ENCODE peak calls at places on chromosomes 12 and 14, in four cellular contexts. N is heart left ventricle, K is lung, D is A673. L is an unnamed sample.
A peak's percentile ranks its signal among the peaks of the same experiment; 100 is the strongest.

GRCh38 chr12:54018608-54018984 is 9.6 kb upstream of the HOXC6 start:
- DNase-seq in N (no peak), K (no peak), D (peak; percentile 80), L (peak; percentile 79)

GRCh38 chr12:110846615-110847566 is at the start of gene CCDC63:
- DNase-seq in N (peak; percentile 75), K (peak; percentile 39), D (peak; percentile 54), L (peak; percentile 14)

GRCh38 chr14:96479435-96480146 is 22.6 kb upstream of the PAPOLA start:
- DNase-seq in N (no peak), K (no peak), D (peak; percentile 50), L (no peak)

GRCh38 chr12:27922591-27923139 is 49.9 kb downstream of the PTHLH start:
- DNase-seq in N (peak; percentile 37), K (no peak), D (no peak), L (no peak)

GRCh38 chr14:97603201-97603600 is 806.0 kb downstream of the VRK1 start:
- DNase-seq in N (no peak), K (no peak), D (no peak), L (no peak)

GRCh38 chr14:90521121-90521929 is 124.5 kb downstream of the CALM1 start:
- DNase-seq in N (peak; percentile 42), K (no peak), D (peak; percentile 75), L (no peak)

GRCh38 chr14:52730708-52731111 is 744 bp downstream of the STYX start:
- DNase-seq in N (no peak), K (no peak), D (peak; percentile 43), L (no peak)

GRCh38 chr12:102690267-102690666 is 209.9 kb upstream of the IGF1 start:
- DNase-seq in N (no peak), K (no peak), D (no peak), L (no peak)

GRCh38 chr12:107523760-107524558 is 161.6 kb upstream of the PWP1 start:
- DNase-seq in N (no peak), K (no peak), D (no peak), L (no peak)

GRCh38 chr12:128810182-128811127 is 13.3 kb downstream of the SLC15A4 start:
- DNase-seq in N (peak; percentile 84), K (no peak), D (peak; percentile 38), L (no peak)

GRCh38 chr14:92489394-92490238 is 24.0 kb upstream of the RIN3 start:
- DNase-seq in N (no peak), K (peak; percentile 18), D (no peak), L (no peak)

GRCh38 chr12:6958609-6959375 is 7.6 kb downstream of the PTPN6 start:
- DNase-seq in N (peak; percentile 54), K (no peak), D (no peak), L (no peak)

GRCh38 chr12:56317675-56318074 is 1.9 kb upstream of the CNPY2 start:
- DNase-seq in N (no peak), K (no peak), D (no peak), L (no peak)

GRCh38 chr12:109295764-109296425 is 13.2 kb downstream of the FOXN4 start:
- DNase-seq in N (no peak), K (no peak), D (no peak), L (no peak)

GRCh38 chr14:55180434-55180833 is 11.0 kb downstream of the DLGAP5 start:
- DNase-seq in N (no peak), K (no peak), D (no peak), L (no peak)

GRCh38 chr12:17064834-17065233 is 458.9 kb upstream of the LMO3 start:
- DNase-seq in N (no peak), K (no peak), D (no peak), L (no peak)

GRCh38 chr14:64422006-64422405 is 33.9 kb downstream of the MTHFD1 start:
- DNase-seq in N (no peak), K (no peak), D (no peak), L (no peak)

GRCh38 chr14:24059841-24060388 is 8.1 kb downstream of the CARMIL3 start:
- DNase-seq in N (peak; percentile 7), K (no peak), D (no peak), L (no peak)

GRCh38 chr12:127944211-127944899 is 322.6 kb upstream of the TMEM132C start:
- DNase-seq in N (no peak), K (no peak), D (no peak), L (no peak)

GRCh38 chr12:48092606-48093005 is 13.3 kb downstream of the SENP1 start:
- DNase-seq in N (no peak), K (no peak), D (no peak), L (no peak)

GRCh38 chr14:103879570-103880333 is 32.4 kb upstream of the PPP1R13B start:
- DNase-seq in N (peak; percentile 65), K (peak; percentile 84), D (no peak), L (no peak)

GRCh38 chr12:132839558-132840235 is 11.0 kb upstream of the GOLGA3 start:
- DNase-seq in N (no peak), K (no peak), D (no peak), L (no peak)

GRCh38 chr14:68892961-68893360 is 86.1 kb downstream of the ACTN1 start:
- DNase-seq in N (no peak), K (no peak), D (no peak), L (no peak)
- H3K4me1 ChIP-seq in N (no peaks in the 10 kb centered on the region), K (no peaks in the 10 kb centered on the region), D (no peaks in the 10 kb centered on the region), L (no peaks in the 10 kb centered on the region)

DNA sequence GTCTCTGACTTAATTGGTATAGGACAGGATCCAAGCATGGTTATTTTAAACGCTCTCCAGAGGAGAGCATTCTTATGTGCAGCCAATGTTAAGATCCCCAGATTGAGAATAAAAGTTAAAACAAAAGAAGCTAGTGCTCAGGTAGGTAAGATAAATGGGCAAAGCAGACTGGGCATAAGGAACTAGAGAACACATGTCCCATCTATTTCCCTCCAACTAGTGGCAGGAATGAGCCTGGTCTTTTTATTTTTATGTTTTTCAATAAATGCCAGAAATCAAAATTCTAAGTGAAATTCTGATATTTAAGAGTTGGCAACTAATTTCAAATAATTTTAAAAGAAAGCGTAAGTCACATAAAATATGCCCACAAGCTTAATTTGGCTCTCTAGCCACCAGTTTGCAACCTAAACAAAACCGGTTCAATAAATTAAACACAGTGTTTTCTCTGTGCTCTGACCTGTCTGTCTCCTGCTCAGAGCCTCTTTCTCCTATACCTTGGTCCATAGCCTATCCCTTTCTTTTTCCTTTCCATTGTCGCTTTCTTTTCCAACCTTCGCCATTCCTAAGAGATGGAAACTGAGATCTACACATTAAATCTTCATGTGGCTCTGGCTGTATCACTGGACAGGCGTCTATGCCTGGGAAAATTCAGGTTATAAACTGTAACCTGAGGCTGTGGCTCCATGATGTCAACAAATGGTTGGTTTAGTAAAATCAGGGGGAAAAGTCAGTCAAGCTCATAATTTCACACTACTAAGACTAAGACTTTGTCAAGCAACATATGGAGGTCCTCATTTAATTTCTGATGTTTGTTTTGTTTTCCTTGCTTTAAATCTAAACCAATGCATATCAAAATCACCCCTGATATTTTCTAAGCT is 5.5 kb downstream of the SLC38A1 start:
- DNase-seq in N (no peak), K (no peak), D (no peak), L (no peak)
- H3K4me1 ChIP-seq in N (peaks cover 69% of the 10 kb centered on the region), K (peaks cover 17% of the 10 kb centered on the region), D (peaks cover 27% of the 10 kb centered on the region), L (peaks cover 41% of the 10 kb centered on the region)

DNA sequence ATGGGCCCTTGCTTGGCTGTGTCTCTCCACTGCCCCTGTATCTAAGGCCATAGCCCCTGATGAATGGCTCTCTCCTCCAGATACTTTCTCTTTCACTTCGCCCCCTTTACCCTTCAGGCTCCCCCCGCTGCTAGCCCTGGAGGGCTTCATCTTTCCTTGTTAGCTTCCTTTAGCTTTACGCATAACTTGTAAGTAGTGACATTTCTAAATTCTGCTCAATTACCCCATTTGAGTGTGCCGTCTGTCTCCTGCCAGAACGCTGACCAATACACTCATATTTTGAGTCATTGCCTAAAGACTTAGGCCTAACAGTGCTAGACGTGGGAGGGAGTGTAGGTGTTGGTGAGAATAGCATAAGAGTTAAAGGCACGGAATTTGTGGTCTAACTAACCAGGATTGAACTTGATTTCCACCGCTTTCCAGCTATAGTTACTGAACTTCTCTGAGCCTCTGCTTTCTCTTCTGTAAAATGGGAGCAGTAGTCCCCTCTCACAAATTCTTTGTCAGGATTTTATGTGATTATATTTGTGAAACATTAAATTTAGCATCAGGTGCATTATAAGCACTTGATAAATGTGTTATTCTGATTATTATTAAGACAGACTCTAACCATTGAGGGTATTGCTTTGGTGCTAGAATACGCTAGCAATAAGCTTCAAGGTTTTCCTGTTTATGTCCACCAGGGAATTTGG is 129.3 kb downstream of the ZFP36L1 start:
- DNase-seq in N (no peak), K (no peak), D (no peak), L (peak; percentile 5)
- H3K4me1 ChIP-seq in N (peaks cover 44% of the 10 kb centered on the region), K (peaks cover 13% of the 10 kb centered on the region), D (peaks cover 35% of the 10 kb centered on the region), L (peaks cover 27% of the 10 kb centered on the region)

DNA sequence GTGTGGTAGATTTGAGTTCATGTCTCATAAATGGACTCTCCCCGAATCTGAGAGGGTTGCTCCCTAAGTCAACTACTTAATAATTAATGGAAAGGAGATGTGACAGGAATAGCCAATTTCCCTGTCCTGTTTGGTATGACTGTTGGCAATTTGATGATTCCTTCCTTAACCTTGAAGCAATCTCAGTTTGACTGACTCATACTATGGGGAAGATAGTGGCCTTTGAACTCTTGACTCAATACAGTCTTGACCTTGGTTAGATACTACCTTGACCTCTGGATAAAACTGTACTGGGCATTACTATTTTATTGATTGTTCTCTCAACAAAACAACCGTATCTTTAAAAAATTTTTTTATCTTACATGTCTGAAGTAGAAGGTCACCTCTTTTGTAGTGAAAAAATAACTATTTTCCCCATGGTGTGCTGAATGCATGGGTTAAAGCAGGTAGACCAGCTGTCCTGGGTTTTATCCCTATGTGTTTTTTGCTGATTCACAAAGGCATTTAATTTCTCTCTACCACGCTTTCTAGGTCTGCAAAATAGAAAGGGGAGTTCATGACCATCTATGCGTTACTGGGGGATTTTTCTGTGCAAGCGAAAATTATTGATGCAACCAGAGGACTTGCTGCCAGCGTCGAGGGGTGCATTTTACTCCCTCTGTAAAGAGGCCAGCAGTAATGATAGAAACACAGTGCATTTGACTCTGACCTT is 80.1 kb downstream of the ETV6 start:
- DNase-seq in N (no peak), K (no peak), D (no peak), L (no peak)
- H3K4me1 ChIP-seq in N (peaks cover 82% of the 10 kb centered on the region), K (peaks cover 13% of the 10 kb centered on the region), D (peaks cover 30% of the 10 kb centered on the region), L (peaks cover 34% of the 10 kb centered on the region)

GRCh38 chr12:1670815-1671268 is 20.0 kb upstream of the ADIPOR2 start:
- DNase-seq in N (no peak), K (no peak), D (no peak), L (no peak)
- H3K4me1 ChIP-seq in N (peaks cover 28% of the 10 kb centered on the region), K (no peaks in the 10 kb centered on the region), D (no peaks in the 10 kb centered on the region), L (peaks cover 3% of the 10 kb centered on the region)

DNA sequence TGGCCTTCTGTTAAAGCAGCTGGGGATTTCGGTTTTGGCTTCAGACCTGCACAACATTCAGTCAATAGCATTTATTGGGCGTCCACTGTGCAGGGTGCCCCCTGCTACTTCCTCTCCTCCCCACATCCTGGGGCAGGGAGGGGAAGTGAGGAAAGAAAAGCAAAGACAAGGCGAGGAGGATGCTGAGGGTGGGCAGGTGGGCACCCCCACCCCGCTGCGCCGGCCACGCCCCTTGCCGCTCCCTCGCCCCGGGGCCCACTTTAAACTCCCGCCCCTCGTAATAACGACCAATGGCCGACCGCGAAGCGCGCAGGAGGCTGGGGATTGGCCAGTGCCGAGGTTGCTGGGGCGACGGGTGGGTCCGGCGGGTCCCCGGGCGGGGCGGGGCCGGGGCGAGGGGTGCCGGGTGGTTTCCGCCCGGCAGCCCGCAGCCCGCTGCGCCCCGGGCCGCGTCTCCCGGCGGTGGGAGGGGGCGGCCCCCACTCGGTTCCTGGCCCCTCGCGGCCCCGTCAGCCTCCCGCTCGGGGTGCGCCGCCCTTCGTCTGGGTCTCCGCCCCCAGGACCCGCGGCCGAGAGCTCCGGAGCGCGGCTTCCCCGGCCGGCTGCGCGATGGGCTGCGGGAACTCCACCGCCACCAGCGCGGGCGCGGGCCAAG is at the start of gene C12orf75:
- DNase-seq in N (peak; percentile 64), K (peak; percentile 55), D (peak; percentile 89), L (peak; percentile 73)
- H3K4me1 ChIP-seq in N (peaks cover 8% of the 10 kb centered on the region), K (peaks cover 3% of the 10 kb centered on the region), D (peaks cover 9% of the 10 kb centered on the region), L (peaks cover 69% of the 10 kb centered on the region)

L was measured in SJSA1.